ENCODE peak calls at places on chromosomes 3 and 15, in six cellular contexts. L is WERI-Rb-1; F is CD4-positive, alpha-beta T cell; R is A172; A is mammary epithelial cell; G is natural killer cell. T is an unnamed sample.
A peak's percentile ranks its signal among the peaks of the same experiment; 100 is the strongest.

GRCh38 chr3:63492464-63492863 is 160.0 kb upstream of the SNTN start:
- DNase-seq in L (no peak), G (no peak), A (no peak), F (no peak), R (no peak), T (peak; percentile 15)

GRCh38 chr3:129402616-129403015 is 25.8 kb downstream of the EFCAB12 start:
- DNase-seq in G (no peak), F (no peak), A (no peak), R (no peak), L (no peak), T (no peak)

GRCh38 chr3:126348308-126348920 is 8.8 kb downstream of the KLF15 start:
- DNase-seq in A (no peak), F (no peak), L (peak; percentile 21), R (no peak), G (peak; percentile 7), T (no peak)

GRCh38 chr3:183664913-183665381 is 29.5 kb downstream of the KLHL24 start:
- DNase-seq in L (no peak), A (peak; percentile 90), R (peak; percentile 96), F (no peak), G (no peak), T (no peak)

GRCh38 chr3:194496217-194496881 is 9.5 kb upstream of the ATP13A3 start:
- DNase-seq in G (no peak), F (no peak), R (no peak), L (no peak), A (peak; percentile 28), T (no peak)

GRCh38 chr3:165753560-165753959 is 83.7 kb downstream of the BCHE start:
- DNase-seq in R (peak; percentile 32), F (no peak), L (no peak), G (no peak), A (peak; percentile 19), T (no peak)

GRCh38 chr15:69819371-69819770 is 278.3 kb downstream of the TLE3 start:
- DNase-seq in R (no peak), F (no peak), A (no peak), G (no peak), L (no peak), T (no peak)

GRCh38 chr3:193648542-193649076 is 55.6 kb downstream of the OPA1 start:
- DNase-seq in R (no peak), F (no peak), A (no peak), L (no peak), G (no peak), T (no peak)

GRCh38 chr15:58260186-58260910 is 122.2 kb downstream of the AQP9 start:
- DNase-seq in L (no peak), G (no peak), R (peak; percentile 16), F (no peak), A (no peak), T (no peak)

GRCh38 chr3:105518806-105519418 is 152.2 kb downstream of the ALCAM start:
- DNase-seq in R (peak; percentile 70), A (peak; percentile 53), L (peak; percentile 18), G (no peak), F (no peak), T (peak; percentile 67)

GRCh38 chr3:107432013-107432515 is 54.8 kb downstream of the CCDC54 start:
- DNase-seq in F (no peak), L (peak; percentile 61), G (no peak), R (peak; percentile 9), A (peak; percentile 31), T (no peak)

T was measured in retina.